ENCODE peak calls at places on chromosomes 7 and 10, in eight cellular contexts. P is tibial nerve; E is activated CD4-positive, alpha-beta T cell treated with anti-CD3 and anti-CD28 coated beads, Interleukin-2, amount 50 U/mL, for 4 hours; K is heart left ventricle; L is thoracic aorta; A is Daoy; Y is astrocyte of the hippocampus; R is NCI-H2029. I is an unnamed sample.

GRCh38 chr10:97991875-97992274 is 38.5 kb downstream of the CRTAC1 start:
- DNase-seq in P (no peak), E (no peak), K (no peak), L (no peak), A (no peak), Y (peak), R (no peak), I (no peak)

GRCh38 chr10:3972460-3973366 is 187.7 kb upstream of the KLF6 start:
- DNase-seq in P (no peak), E (no peak), K (no peak), L (no peak), A (no peak), Y (peak), R (no peak), I (no peak)

GRCh38 chr10:20276127-20276979 is 460.1 kb downstream of the PLXDC2 start:
- DNase-seq in P (no peak), E (no peak), K (no peak), L (no peak), A (peak), Y (peak), R (no peak), I (no peak)

GRCh38 chr10:45423976-45424499 is 50.0 kb downstream of the ALOX5 start:
- DNase-seq in P (no peak), E (no peak), K (no peak), L (no peak), A (no peak), Y (no peak), R (no peak), I (peak)

GRCh38 chr10:17747883-17748550 is 4.0 kb upstream of the TMEM236 start:
- DNase-seq in P (no peak), E (no peak), K (no peak), L (no peak), A (no peak), Y (peak), R (no peak), I (no peak)

GRCh38 chr10:65419629-65420028 is 1506.2 kb upstream of the LRRTM3 start:
- DNase-seq in P (no peak), E (no peak), K (no peak), L (no peak), A (no peak), Y (peak), R (no peak), I (no peak)

GRCh38 chr7:150854066-150855000 is 2.0 kb downstream of the AOC1 start:
- DNase-seq in P (no peak), E (no peak), K (no peak), L (no peak), A (no peak), Y (no peak), R (no peak), I (no peak)

GRCh38 chr10:108598831-108599230 is 1324.5 kb downstream of the XPNPEP1 start:
- DNase-seq in P (no peak), E (no peak), K (no peak), L (no peak), A (no peak), Y (no peak), R (no peak), I (no peak)

GRCh38 chr10:60031664-60032063 is 125.3 kb upstream of the CCDC6 start:
- DNase-seq in P (peak), E (no peak), K (no peak), L (no peak), A (no peak), Y (no peak), R (no peak), I (no peak)

GRCh38 chr10:12499066-12499465 is 149.7 kb downstream of the CAMK1D start:
- DNase-seq in P (no peak), E (no peak), K (no peak), L (no peak), A (peak), Y (peak), R (no peak), I (no peak)

GRCh38 chr7:48428091-48428710 is 256.9 kb downstream of the ABCA13 start:
- DNase-seq in P (no peak), E (no peak), K (no peak), L (no peak), A (no peak), Y (no peak), R (no peak), I (no peak)